ENCODE peak calls at places on chromosomes 11 and 22, in four cellular contexts. One of them, this sample, is unnamed.
A peak's percentile ranks its signal among the peaks of the same experiment; 100 is the strongest.

GRCh38 chr11:133990501-133990900 is 33.7 kb upstream of the IGSF9B start:
- DNase-seq in lower lobe of right lung: no peak
- DNase-seq in tibial nerve: no peak
- DNase-seq in GM23248: no peak
- DNase-seq in this sample: no peak

GRCh38 chr22:22508274-22509176 is at the start of gene ZNF280B:
- DNase-seq in lower lobe of right lung: peak; percentile 76
- DNase-seq in tibial nerve: no peak
- DNase-seq in GM23248: peak; percentile 66
- DNase-seq in this sample: peak; percentile 92

GRCh38 chr22:41697126-41697775 is 2.1 kb upstream of the MEI1 start:
- DNase-seq in lower lobe of right lung: peak; percentile 95
- DNase-seq in tibial nerve: peak; percentile 99
- DNase-seq in GM23248: peak; percentile 87
- DNase-seq in this sample: peak; percentile 96

GRCh38 chr11:65329944-65330403 is 3.7 kb upstream of the DPF2 start:
- DNase-seq in lower lobe of right lung: peak; percentile 76
- DNase-seq in tibial nerve: peak; percentile 99
- DNase-seq in GM23248: peak; percentile 94
- DNase-seq in this sample: peak; percentile 95

GRCh38 chr11:848988-849824 is 6.6 kb downstream of the TSPAN4 start:
- DNase-seq in lower lobe of right lung: no peak
- DNase-seq in tibial nerve: no peak
- DNase-seq in GM23248: no peak
- DNase-seq in this sample: peak; percentile 86

GRCh38 chr11:128207861-128208321 is 379.5 kb downstream of the ETS1 start:
- DNase-seq in lower lobe of right lung: no peak
- DNase-seq in tibial nerve: no peak
- DNase-seq in GM23248: peak; percentile 85
- DNase-seq in this sample: peak; percentile 99

GRCh38 chr11:112797653-112798293 is 163.4 kb upstream of the NCAM1 start:
- DNase-seq in lower lobe of right lung: no peak
- DNase-seq in tibial nerve: no peak
- DNase-seq in GM23248: peak; percentile 63
- DNase-seq in this sample: peak; percentile 69

GRCh38 chr11:6320411-6321207 is at the start of gene CAVIN3:
- DNase-seq in lower lobe of right lung: peak; percentile 78
- DNase-seq in tibial nerve: peak; percentile 85
- DNase-seq in GM23248: peak; percentile 97
- DNase-seq in this sample: peak; percentile 89

GRCh38 chr11:57222239-57222638 is 14.8 kb downstream of the APLNR start:
- DNase-seq in lower lobe of right lung: no peak
- DNase-seq in tibial nerve: no peak
- DNase-seq in GM23248: no peak
- DNase-seq in this sample: no peak

GRCh38 chr11:83033972-83034672 is 37.6 kb downstream of the RAB30 start:
- DNase-seq in lower lobe of right lung: no peak
- DNase-seq in tibial nerve: peak; percentile 65
- DNase-seq in GM23248: peak; percentile 93
- DNase-seq in this sample: peak; percentile 78

GRCh38 chr22:49345896-49346295 is 481.8 kb downstream of the BRD1 start:
- DNase-seq in lower lobe of right lung: peak; percentile 28
- DNase-seq in tibial nerve: no peak
- DNase-seq in GM23248: no peak
- DNase-seq in this sample: no peak

GRCh38 chr11:45336136-45336535 is 50.0 kb upstream of the SYT13 start:
- DNase-seq in lower lobe of right lung: no peak
- DNase-seq in tibial nerve: no peak
- DNase-seq in GM23248: no peak
- DNase-seq in this sample: no peak

GRCh38 chr22:37254206-37254866 is 10.3 kb upstream of the RAC2 start:
- DNase-seq in lower lobe of right lung: peak; percentile 31
- DNase-seq in tibial nerve: no peak
- DNase-seq in GM23248: peak; percentile 79
- DNase-seq in this sample: no peak

GRCh38 chr11:35418847-35419712 is at the start of gene SLC1A2:
- DNase-seq in lower lobe of right lung: peak; percentile 43
- DNase-seq in tibial nerve: no peak
- DNase-seq in GM23248: peak; percentile 71
- DNase-seq in this sample: peak; percentile 48

GRCh38 chr11:60913793-60914619 is at the start of gene TMEM109:
- DNase-seq in lower lobe of right lung: peak; percentile 92
- DNase-seq in tibial nerve: peak; percentile 85
- DNase-seq in GM23248: peak; percentile 93
- DNase-seq in this sample: peak; percentile 92

GRCh38 chr11:20597924-20598484 is 1.4 kb upstream of the SLC6A5 start:
- DNase-seq in lower lobe of right lung: no peak
- DNase-seq in tibial nerve: no peak
- DNase-seq in GM23248: no peak
- DNase-seq in this sample: no peak

GRCh38 chr11:5618807-5619206 is 6.0 kb upstream of the TRIM34 start:
- DNase-seq in lower lobe of right lung: no peak
- DNase-seq in tibial nerve: no peak
- DNase-seq in GM23248: peak; percentile 93
- DNase-seq in this sample: peak; percentile 44

GRCh38 chr11:71334191-71334590 is 81.8 kb upstream of the SHANK2 start:
- DNase-seq in lower lobe of right lung: no peak
- DNase-seq in tibial nerve: no peak
- DNase-seq in GM23248: no peak
- DNase-seq in this sample: no peak

GRCh38 chr11:8080674-8081590 is at the start of gene TUB:
- DNase-seq in lower lobe of right lung: no peak
- DNase-seq in tibial nerve: no peak
- DNase-seq in GM23248: peak; percentile 70
- DNase-seq in this sample: peak; percentile 72

GRCh38 chr11:6315811-6316425 is 4.4 kb downstream of the CAVIN3 start:
- DNase-seq in lower lobe of right lung: peak; percentile 65
- DNase-seq in tibial nerve: peak; percentile 53
- DNase-seq in GM23248: peak; percentile 86
- DNase-seq in this sample: peak; percentile 76

GRCh38 chr22:35889071-35889470 is 139.6 kb downstream of the RBFOX2 start:
- DNase-seq in lower lobe of right lung: no peak
- DNase-seq in tibial nerve: no peak
- DNase-seq in GM23248: no peak
- DNase-seq in this sample: no peak
- H3K4me1 ChIP-seq in lower lobe of right lung: no peaks in the 10 kb centered on the region
- H3K4me1 ChIP-seq in tibial nerve: peaks cover 9% of the 10 kb centered on the region
- H3K4me1 ChIP-seq in GM23248: peaks cover 24% of the 10 kb centered on the region
- H3K4me1 ChIP-seq in this sample: peaks cover 43% of the 10 kb centered on the region

GRCh38 chr11:130156108-130157022 is 3.2 kb upstream of the ST14 start:
- DNase-seq in lower lobe of right lung: no peak
- DNase-seq in tibial nerve: no peak
- DNase-seq in GM23248: peak; percentile 75
- DNase-seq in this sample: no peak
- H3K4me1 ChIP-seq in lower lobe of right lung: peaks cover 26% of the 10 kb centered on the region
- H3K4me1 ChIP-seq in tibial nerve: peaks cover 7% of the 10 kb centered on the region
- H3K4me1 ChIP-seq in GM23248: peaks cover 11% of the 10 kb centered on the region
- H3K4me1 ChIP-seq in this sample: no peaks in the 10 kb centered on the region

GRCh38 chr11:87437844-87438223 is 400.1 kb downstream of the TMEM135 start:
- DNase-seq in lower lobe of right lung: no peak
- DNase-seq in tibial nerve: no peak
- DNase-seq in GM23248: peak; percentile 84
- DNase-seq in this sample: no peak

GRCh38 chr11:87447606-87448005 is 409.9 kb downstream of the TMEM135 start:
- DNase-seq in lower lobe of right lung: no peak
- DNase-seq in tibial nerve: no peak
- DNase-seq in GM23248: no peak
- DNase-seq in this sample: no peak

GRCh38 chr11:87445002-87445401 is 407.3 kb downstream of the TMEM135 start:
- DNase-seq in lower lobe of right lung: no peak
- DNase-seq in tibial nerve: no peak
- DNase-seq in GM23248: peak; percentile 81
- DNase-seq in this sample: no peak

GRCh38 chr11:87439981-87440760 is 402.4 kb downstream of the TMEM135 start:
- DNase-seq in lower lobe of right lung: no peak
- DNase-seq in tibial nerve: no peak
- DNase-seq in GM23248: peak; percentile 34
- DNase-seq in this sample: no peak

GRCh38 chr11:87443707-87444106 is 406.0 kb downstream of the TMEM135 start:
- DNase-seq in lower lobe of right lung: no peak
- DNase-seq in tibial nerve: no peak
- DNase-seq in GM23248: no peak
- DNase-seq in this sample: peak; percentile 47
- H3K4me1 ChIP-seq in lower lobe of right lung: no peaks in the 10 kb centered on the region
- H3K4me1 ChIP-seq in tibial nerve: no peaks in the 10 kb centered on the region
- H3K4me1 ChIP-seq in GM23248: peaks cover 50% of the 10 kb centered on the region
- H3K4me1 ChIP-seq in this sample: peaks cover 38% of the 10 kb centered on the region

DNA sequence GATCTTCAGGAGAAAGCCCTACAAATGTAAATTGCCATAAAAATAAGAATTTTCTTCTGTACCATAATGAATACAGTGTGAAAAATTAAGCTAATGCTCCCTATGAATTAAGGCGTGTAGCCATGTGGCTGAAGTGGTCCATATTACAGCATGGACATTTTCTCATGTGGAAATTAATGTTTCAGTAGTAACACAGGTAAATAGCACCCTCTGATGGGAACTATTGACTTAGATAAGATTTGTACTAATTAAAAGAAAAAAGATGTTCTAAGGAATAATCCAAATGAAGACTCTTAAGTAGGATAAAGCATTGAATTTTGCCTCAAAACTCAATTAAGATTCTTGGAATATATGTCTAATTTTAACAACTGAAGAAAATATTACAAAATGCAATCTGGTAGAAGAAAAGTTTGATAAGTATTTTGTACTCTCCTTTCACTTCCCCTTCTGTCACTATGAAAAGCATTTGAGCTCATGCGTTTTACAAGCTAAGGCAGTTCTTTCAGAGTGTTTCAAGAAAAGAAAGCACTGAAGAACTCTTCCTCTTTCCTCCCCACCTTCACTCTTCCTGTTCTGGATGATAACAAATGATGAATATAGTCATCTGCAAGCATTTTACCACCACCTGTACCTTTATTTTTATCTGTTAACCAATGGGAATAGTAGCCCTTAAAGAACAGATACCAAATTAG is 9.9 kb upstream of the OR8D2 start:
- DNase-seq in lower lobe of right lung: no peak
- DNase-seq in tibial nerve: no peak
- DNase-seq in GM23248: peak; percentile 26
- DNase-seq in this sample: no peak
- H3K4me1 ChIP-seq in lower lobe of right lung: no peaks in the 10 kb centered on the region
- H3K4me1 ChIP-seq in tibial nerve: no peaks in the 10 kb centered on the region
- H3K4me1 ChIP-seq in GM23248: no peaks in the 10 kb centered on the region
- H3K4me1 ChIP-seq in this sample: no peaks in the 10 kb centered on the region